ENCODE peak calls at places on chromosome 4, in ten cellular contexts. O is transverse colon, W is stomach, B is K562, Q is sigmoid colon, G is breast epithelium, H is esophagus muscularis mucosa, K is HCT116, M is GM12878, V is upper lobe of left lung. A is an unnamed sample. For H3K4me1, the result is how much of the 10 kb centered on the place peaks cover.

GRCh38 chr4:151169223-151169622 is 69.8 kb downstream of the RPS3A start:
- DNase-seq in O (peak), W (peak), B (no peak), Q (peak), G (no peak), H (no peak), K (no peak), M (no peak), V (peak), A (no peak)

GRCh38 chr4:1249731-1250526 is 999 bp upstream of the CTBP1 start:
- DNase-seq in O (peak), W (no peak), B (peak), Q (peak), G (no peak), H (no peak), K (no peak), M (no peak), V (peak), A (peak)

GRCh38 chr4:30821891-30822612 is 101.9 kb downstream of the PCDH7 start:
- DNase-seq in O (no peak), W (no peak), B (no peak), Q (no peak), G (no peak), H (no peak), K (peak), M (no peak), V (no peak), A (no peak)

GRCh38 chr4:15809058-15809457 is 30.9 kb downstream of the CD38 start:
- DNase-seq in O (no peak), W (no peak), B (no peak), Q (no peak), G (no peak), H (no peak), K (no peak), M (peak), V (no peak), A (no peak)

GRCh38 chr4:122747883-122748282 is 15.4 kb downstream of the BBS12 start:
- DNase-seq in O (no peak), W (no peak), B (no peak), Q (no peak), G (no peak), H (no peak), K (no peak), M (no peak), V (no peak), A (no peak)

GRCh38 chr4:336099-336892 is 1.3 kb upstream of the ZNF141 start:
- DNase-seq in O (peak), W (no peak), B (no peak), Q (peak), G (no peak), H (no peak), K (no peak), M (no peak), V (peak), A (peak)

GRCh38 chr4:164012396-164013027 is 518.0 kb downstream of the TMA16 start:
- DNase-seq in O (no peak), W (peak), B (no peak), Q (no peak), G (no peak), H (no peak), K (peak), M (no peak), V (no peak), A (no peak)

GRCh38 chr4:1191621-1192020 is 19.2 kb upstream of the SPON2 start:
- DNase-seq in O (peak), W (peak), B (no peak), Q (peak), G (no peak), H (no peak), K (no peak), M (no peak), V (no peak), A (peak)

GRCh38 chr4:74431113-74431826 is 13.7 kb upstream of the AREG start:
- DNase-seq in O (no peak), W (no peak), B (no peak), Q (no peak), G (no peak), H (no peak), K (no peak), M (peak), V (no peak), A (no peak)

GRCh38 chr4:119939066-119939995 is 127.3 kb downstream of the MAD2L1 start:
- DNase-seq in O (no peak), W (no peak), B (no peak), Q (no peak), G (no peak), H (no peak), K (no peak), M (no peak), V (no peak), A (no peak)

GRCh38 chr4:100581337-100581736 is 63.5 kb upstream of the EMCN start:
- DNase-seq in O (no peak), W (no peak), B (no peak), Q (no peak), G (no peak), H (no peak), K (peak), M (no peak), V (no peak), A (no peak)

GRCh38 chr4:4386296-4386735 is 586 bp upstream of the NSG1 start:
- DNase-seq in O (no peak), W (no peak), B (peak), Q (peak), G (no peak), H (no peak), K (no peak), M (no peak), V (no peak), A (no peak)

GRCh38 chr4:137967480-137968190 is 274.5 kb downstream of the SLC7A11 start:
- DNase-seq in O (no peak), W (no peak), B (peak), Q (no peak), G (no peak), H (no peak), K (no peak), M (no peak), V (no peak), A (no peak)

GRCh38 chr4:7828011-7828720 is 111.5 kb downstream of the AFAP1 start:
- DNase-seq in O (peak), W (peak), B (no peak), Q (peak), G (no peak), H (no peak), K (no peak), M (no peak), V (peak), A (peak)

GRCh38 chr4:184968784-184969201 is 49.5 kb upstream of the HELT start:
- DNase-seq in O (peak), W (peak), B (no peak), Q (no peak), G (peak), H (no peak), K (no peak), M (no peak), V (peak), A (no peak)

GRCh38 chr4:81609844-81610243 is 138.1 kb upstream of the RASGEF1B start:
- DNase-seq in O (no peak), W (no peak), B (no peak), Q (no peak), G (no peak), H (no peak), K (no peak), M (no peak), V (no peak), A (no peak)

GRCh38 chr4:72314869-72315268 is 254.2 kb downstream of the ADAMTS3 start:
- DNase-seq in O (no peak), W (no peak), B (no peak), Q (no peak), G (no peak), H (no peak), K (no peak), M (no peak), V (no peak), A (no peak)

GRCh38 chr4:88792268-88792781 is 94.7 kb upstream of the NAP1L5 start:
- DNase-seq in O (no peak), W (no peak), B (no peak), Q (no peak), G (no peak), H (no peak), K (no peak), M (peak), V (no peak), A (no peak)
- TF ChIP-seq POLR2AphosphoS5 in O (no peak), W (no peak), B (no peak), Q (no peak), G (no peak), H (no peak), K (no peak), M (no peak), V (no peak), A (no peak)

GRCh38 chr4:78889955-78890354 is 49.3 kb downstream of the PAQR3 start:
- DNase-seq in O (no peak), W (no peak), B (no peak), Q (no peak), G (no peak), H (no peak), K (no peak), M (no peak), V (no peak), A (no peak)
- TF ChIP-seq POLR2A in O (no peak), W (no peak), B (no peak), Q (no peak), G (no peak), H (no peak), K (no peak), M (no peak), V (no peak), A (no peak)

GRCh38 chr4:140943486-140943885 is 187.3 kb upstream of the TBC1D9 start:
- DNase-seq in O (no peak), W (no peak), B (no peak), Q (no peak), G (no peak), H (no peak), K (no peak), M (no peak), V (no peak), A (no peak)

GRCh38 chr4:140944539-140944938 is 188.4 kb upstream of the TBC1D9 start:
- DNase-seq in O (no peak), W (no peak), B (no peak), Q (no peak), G (no peak), H (no peak), K (no peak), M (no peak), V (no peak), A (no peak)

GRCh38 chr4:140937866-140938265 is 181.7 kb upstream of the TBC1D9 start:
- DNase-seq in O (no peak), W (no peak), B (no peak), Q (no peak), G (no peak), H (no peak), K (no peak), M (no peak), V (no peak), A (no peak)

GRCh38 chr4:140943887-140944515 is 187.8 kb upstream of the TBC1D9 start:
- DNase-seq in O (no peak), W (no peak), B (no peak), Q (no peak), G (no peak), H (no peak), K (no peak), M (no peak), V (no peak), A (no peak)

GRCh38 chr4:140940589-140940988 is 184.4 kb upstream of the TBC1D9 start:
- DNase-seq in O (no peak), W (no peak), B (no peak), Q (no peak), G (no peak), H (no peak), K (no peak), M (no peak), V (no peak), A (no peak)
- H3K4me1 ChIP-seq in O (under half), W (under half), B (under half), Q (half or more), G (under half), H (half or more), K (under half), M (under half), V (under half), A (under half)

GRCh38 chr4:25783943-25784342 is 78.8 kb downstream of the SEL1L3 start:
- DNase-seq in O (no peak), W (no peak), B (no peak), Q (no peak), G (no peak), H (no peak), K (no peak), M (no peak), V (no peak), A (no peak)
- TF ChIP-seq POLR2AphosphoS5 in O (no peak), W (no peak), B (no peak), Q (no peak), G (no peak), H (no peak), K (no peak), M (no peak), V (no peak), A (no peak)

GRCh38 chr4:80266902-80267380 is 477 bp downstream of the FGF5 start:
- DNase-seq in O (no peak), W (no peak), B (peak), Q (no peak), G (no peak), H (no peak), K (no peak), M (no peak), V (no peak), A (no peak)

GRCh38 chr4:80265571-80266266 is 745 bp upstream of the FGF5 start:
- DNase-seq in O (no peak), W (no peak), B (peak), Q (no peak), G (no peak), H (no peak), K (no peak), M (no peak), V (no peak), A (no peak)

GRCh38 chr4:80264825-80265224 is 1.6 kb upstream of the FGF5 start:
- DNase-seq in O (no peak), W (no peak), B (no peak), Q (no peak), G (no peak), H (no peak), K (no peak), M (no peak), V (no peak), A (no peak)

GRCh38 chr4:80268081-80268823 is 1.8 kb downstream of the FGF5 start:
- DNase-seq in O (no peak), W (no peak), B (no peak), Q (no peak), G (no peak), H (no peak), K (no peak), M (no peak), V (no peak), A (no peak)

DNA sequence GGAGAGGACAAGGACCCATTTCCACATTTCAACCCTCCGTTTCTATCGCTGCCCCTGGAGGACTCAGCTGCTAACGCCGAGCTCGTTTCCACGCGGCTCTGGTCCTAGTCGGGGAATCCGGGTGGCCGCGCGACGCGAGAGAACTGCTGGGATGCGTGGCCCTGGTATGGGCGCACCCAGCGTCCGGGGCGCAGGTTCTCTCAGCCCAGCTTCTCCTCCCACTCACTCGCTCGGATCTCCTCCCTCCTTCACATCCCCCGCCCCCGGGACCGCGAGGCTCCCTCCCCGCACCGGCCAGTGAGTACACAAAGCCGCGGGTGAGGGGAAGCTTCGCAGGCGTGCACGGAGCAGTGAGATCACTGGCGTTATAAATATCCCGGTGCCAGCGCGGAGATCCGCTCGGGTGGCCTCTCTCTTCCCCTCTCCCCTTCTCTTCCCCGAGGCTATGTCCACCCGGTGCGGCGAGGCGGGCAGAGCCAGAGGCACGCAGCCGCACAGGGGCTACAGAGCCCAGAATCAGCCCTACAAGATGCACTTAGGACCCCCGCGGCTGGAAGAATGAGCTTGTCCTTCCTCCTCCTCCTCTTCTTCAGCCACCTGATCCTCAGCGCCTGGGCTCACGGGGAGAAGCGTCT is at the start of gene FGF5:
- DNase-seq in O (peak), W (no peak), B (peak), Q (peak), G (no peak), H (no peak), K (no peak), M (no peak), V (no peak), A (peak)
- TF ChIP-seq POLR2A in O (no peak), W (no peak), B (peak), Q (peak), G (no peak), H (no peak), K (no peak), M (no peak), V (no peak), A (no peak)

GRCh38 chr4:182699825-182700224 is 217.4 kb downstream of the DCTD start:
- DNase-seq in O (no peak), W (no peak), B (no peak), Q (no peak), G (no peak), H (no peak), K (no peak), M (no peak), V (no peak), A (no peak)
- H3K4me1 ChIP-seq in O (under half), W (under half), B (under half), Q (under half), G (under half), H (under half), K (under half), M (under half), V (under half), A (under half)

A was measured in suprapubic skin.